ENCODE peak calls at places on chromosomes 6 and 20, in four cellular contexts. W is sigmoid colon, P is HepG2, G is heart right ventricle. Z is an unnamed sample. For H3K4me1, the result is how much of the 10 kb centered on the place peaks cover.

GRCh38 chr6:44867561-44868334 is 460.4 kb upstream of the RUNX2 start:
- DNase-seq in P (no peak), W (no peak), G (no peak), Z (no peak)

GRCh38 chr6:82118150-82118562 is 129.4 kb downstream of the IBTK start:
- DNase-seq in P (no peak), G (no peak), W (no peak), Z (no peak)

GRCh38 chr6:117072781-117073180 is 192.6 kb upstream of the VGLL2 start:
- DNase-seq in P (no peak), W (no peak), G (no peak), Z (no peak)

GRCh38 chr20:38343107-38343797 is 3.0 kb upstream of the LBP start:
- DNase-seq in W (peak), G (peak), P (peak), Z (no peak)

GRCh38 chr20:52731086-52731485 is 241.1 kb upstream of the TSHZ2 start:
- DNase-seq in W (no peak), G (no peak), P (no peak), Z (no peak)

GRCh38 chr6:2111162-2111677 is 134.2 kb downstream of the GMDS start:
- DNase-seq in G (no peak), P (no peak), W (no peak), Z (no peak)

GRCh38 chr6:79810153-79810806 is 137.1 kb downstream of the ELOVL4 start:
- DNase-seq in G (no peak), W (no peak), P (no peak), Z (no peak)

GRCh38 chr6:170147832-170148708 is 142.8 kb downstream of the DLL1 start:
- DNase-seq in W (peak), G (no peak), P (no peak), Z (no peak)

GRCh38 chr6:1024587-1024986 is 287.3 kb upstream of the FOXQ1 start:
- DNase-seq in G (no peak), W (no peak), P (peak), Z (peak)

GRCh38 chr6:44078795-44079671 is 48.2 kb downstream of the MRPL14 start:
- DNase-seq in W (peak), G (peak), P (peak), Z (peak)

GRCh38 chr6:36625161-36625919 is 31.2 kb downstream of the SRSF3 start:
- DNase-seq in P (no peak), G (no peak), W (peak), Z (no peak)

GRCh38 chr6:72446427-72446826 is 175.4 kb upstream of the KCNQ5 start:
- DNase-seq in P (no peak), G (no peak), W (no peak), Z (no peak)

GRCh38 chr6:158856261-158856660 is 37.1 kb upstream of the EZR start:
- DNase-seq in W (no peak), P (no peak), G (no peak), Z (no peak)

GRCh38 chr6:131995924-131996323 is 44.8 kb upstream of the CCN2 start:
- DNase-seq in P (no peak), G (no peak), W (no peak), Z (peak)

GRCh38 chr6:3784423-3784822 is 32.9 kb upstream of the PXDC1 start:
- DNase-seq in W (no peak), G (no peak), P (no peak), Z (no peak)

GRCh38 chr20:57458400-57459160 is 66.4 kb downstream of the CTCFL start:
- DNase-seq in P (no peak), G (no peak), W (peak), Z (no peak)

GRCh38 chr6:69097948-69098347 is 462.9 kb downstream of the ADGRB3 start:
- DNase-seq in P (no peak), W (no peak), G (no peak), Z (no peak)

GRCh38 chr20:58892126-58892931 is 39.8 kb downstream of the GNAS start:
- DNase-seq in G (peak), P (peak), W (peak), Z (peak)

GRCh38 chr20:59047938-59048680 is 5.5 kb upstream of the PRELID3B start:
- DNase-seq in G (no peak), W (no peak), P (peak), Z (no peak)

GRCh38 chr6:167702241-167702827 is 124.4 kb upstream of the AFDN start:
- DNase-seq in W (no peak), P (no peak), G (no peak), Z (no peak)

GRCh38 chr6:46652232-46652602 is 401 bp downstream of the CYP39A1 start:
- DNase-seq in P (no peak), G (no peak), W (no peak), Z (no peak)

GRCh38 chr20:58555078-58555765 is 40.0 kb upstream of the APCDD1L start:
- DNase-seq in G (no peak), P (no peak), W (peak), Z (peak)

GRCh38 chr6:117267766-117268534 is 2.6 kb downstream of the VGLL2 start:
- DNase-seq in P (no peak), W (no peak), G (no peak), Z (no peak)

GRCh38 chr6:168941036-168941435 is 312.6 kb downstream of the THBS2 start:
- DNase-seq in W (no peak), G (no peak), P (no peak), Z (no peak)

GRCh38 chr6:16196260-16196914 is 42.0 kb upstream of the GMPR start:
- DNase-seq in P (no peak), G (no peak), W (no peak), Z (no peak)

GRCh38 chr6:165718486-165718885 is 55.4 kb upstream of the PDE10A start:
- DNase-seq in W (no peak), P (no peak), G (no peak), Z (peak)

GRCh38 chr20:59144179-59144830 is 19.3 kb upstream of the ZNF831 start:
- DNase-seq in P (no peak), W (no peak), G (no peak), Z (no peak)

GRCh38 chr20:18180815-18181214 is 43.2 kb downstream of the KAT14 start:
- DNase-seq in G (no peak), P (no peak), W (no peak), Z (no peak)

GRCh38 chr6:54173084-54173483 is 61.8 kb downstream of the MLIP start:
- DNase-seq in G (no peak), W (no peak), P (no peak), Z (no peak)

GRCh38 chr6:116616757-116617093 is 446 bp downstream of the RSPH4A start:
- DNase-seq in G (peak), P (no peak), W (peak), Z (no peak)

GRCh38 chr6:73713426-73714147 is 17.6 kb downstream of the CD109 start:
- DNase-seq in G (no peak), W (no peak), P (no peak), Z (no peak)

GRCh38 chr6:26404534-26404933 is 2.5 kb downstream of the BTN3A1 start:
- DNase-seq in P (no peak), G (no peak), W (no peak), Z (no peak)
- H3K27ac ChIP-seq in P (no peak), G (no peak), W (no peak), Z (no peak)

GRCh38 chr20:1897486-1897885 is 2.3 kb downstream of the SIRPA start:
- DNase-seq in G (no peak), W (peak), P (no peak), Z (no peak)
- H3K4me1 ChIP-seq in G (under half), W (half or more), P (under half), Z (under half)

DNA sequence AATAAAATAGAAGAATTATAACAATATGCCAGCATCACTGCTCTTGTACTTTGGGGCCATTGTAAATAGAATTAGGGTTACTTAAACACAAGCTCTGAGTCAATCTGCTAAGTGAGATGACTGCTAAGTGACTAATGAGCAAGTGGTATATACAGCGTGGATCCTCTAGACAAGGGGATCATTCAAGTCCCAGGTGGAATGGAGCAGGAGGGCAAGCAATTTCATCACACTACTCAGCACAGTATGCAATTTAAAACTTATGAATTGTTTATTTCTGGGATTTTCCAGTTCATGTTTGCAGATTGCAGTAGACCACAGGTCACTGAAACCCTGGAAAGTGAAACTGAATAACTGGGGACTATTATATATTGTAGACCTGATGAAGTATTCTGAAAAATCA is 235.3 kb downstream of the BTBD3 start:
- DNase-seq in W (no peak), P (peak), G (no peak), Z (no peak)
- H3K27ac ChIP-seq in W (no peak), P (no peak), G (no peak), Z (no peak)

GRCh38 chr20:63882257-63883208 is 12.4 kb upstream of the DNAJC5 start:
- DNase-seq in G (no peak), P (no peak), W (no peak), Z (no peak)
- H3K4me1 ChIP-seq in G (under half), P (under half), W (under half), Z (under half)

DNA sequence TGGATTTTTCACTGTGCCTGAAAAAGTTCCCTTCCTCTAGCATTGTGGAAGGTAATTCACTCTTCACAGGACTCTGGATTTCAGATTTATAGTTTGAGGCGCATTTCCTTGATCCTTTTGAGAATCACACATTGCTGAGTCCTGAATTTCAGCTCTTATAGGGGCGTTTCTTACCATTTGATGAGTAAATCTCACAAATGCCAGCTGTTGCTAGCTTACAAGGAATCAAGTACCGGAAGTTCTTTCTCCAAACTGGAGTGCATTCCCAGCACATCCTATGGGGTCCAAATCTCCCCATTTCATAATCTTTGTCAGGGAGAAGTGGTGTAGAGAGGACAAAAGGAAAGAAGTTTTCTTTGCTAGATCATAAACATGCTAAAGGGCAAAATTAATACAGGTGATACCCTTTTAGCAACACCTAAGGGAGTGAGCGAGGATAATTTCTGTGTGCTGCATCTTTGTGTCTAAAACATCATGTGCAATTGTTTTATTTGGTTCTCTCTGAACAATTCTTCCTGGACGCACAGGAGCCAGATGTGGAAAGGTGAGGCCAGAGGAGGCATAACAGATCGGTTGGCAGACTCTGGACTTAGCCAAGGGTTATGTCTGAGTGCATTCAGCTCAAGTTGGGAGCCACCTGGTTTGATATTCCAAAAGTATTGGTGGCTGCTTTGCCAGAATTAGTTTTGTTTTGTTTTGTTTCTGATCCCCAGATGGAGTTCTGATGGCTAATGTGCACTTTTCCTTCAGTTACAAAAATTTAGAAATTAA is 37.4 kb upstream of the EYA2 start:
- DNase-seq in P (no peak), G (no peak), W (no peak), Z (no peak)
- H3K27ac ChIP-seq in P (no peak), G (no peak), W (no peak), Z (no peak)

Z was measured in SJSA1.